ENCODE peak calls at places on chromosomes 12 and 14, in four cellular contexts. One of them, this sample, is unnamed.

GRCh38 chr12:32134144-32134888 is 27.7 kb downstream of the BICD1 start:
- DNase-seq in lung: no peak
- DNase-seq in ovary: no peak
- DNase-seq in A673: no peak
- DNase-seq in this sample: no peak

GRCh38 chr12:34396006-34396860 is 373.9 kb downstream of the ALG10 start:
- DNase-seq in lung: peak
- DNase-seq in ovary: peak
- DNase-seq in A673: no peak
- DNase-seq in this sample: no peak

GRCh38 chr12:29286081-29286800 is 94.7 kb downstream of the ERGIC2 start:
- DNase-seq in lung: no peak
- DNase-seq in ovary: no peak
- DNase-seq in A673: no peak
- DNase-seq in this sample: no peak

GRCh38 chr12:11561416-11561815 is 88.1 kb upstream of the ETV6 start:
- DNase-seq in lung: no peak
- DNase-seq in ovary: no peak
- DNase-seq in A673: no peak
- DNase-seq in this sample: no peak

GRCh38 chr14:64910847-64911495 is 3.3 kb upstream of the CHURC1 start:
- DNase-seq in lung: no peak
- DNase-seq in ovary: no peak
- DNase-seq in A673: peak
- DNase-seq in this sample: no peak

GRCh38 chr12:55664826-55665225 is 28.1 kb downstream of the OR10P1 start:
- DNase-seq in lung: no peak
- DNase-seq in ovary: no peak
- DNase-seq in A673: no peak
- DNase-seq in this sample: no peak

GRCh38 chr12:49200882-49201594 is 12.2 kb upstream of the TUBA1A start:
- DNase-seq in lung: no peak
- DNase-seq in ovary: no peak
- DNase-seq in A673: peak
- DNase-seq in this sample: no peak

GRCh38 chr12:44616385-44616784 is 259.7 kb downstream of the NELL2 start:
- DNase-seq in lung: no peak
- DNase-seq in ovary: no peak
- DNase-seq in A673: no peak
- DNase-seq in this sample: no peak

GRCh38 chr12:128069359-128069997 is 197.5 kb upstream of the TMEM132C start:
- DNase-seq in lung: no peak
- DNase-seq in ovary: no peak
- DNase-seq in A673: peak
- DNase-seq in this sample: no peak

GRCh38 chr12:49330032-49330619 is 6.9 kb downstream of the C1QL4 start:
- DNase-seq in lung: no peak
- DNase-seq in ovary: no peak
- DNase-seq in A673: no peak
- DNase-seq in this sample: no peak

GRCh38 chr12:100528471-100529139 is 44.9 kb upstream of the GAS2L3 start:
- DNase-seq in lung: no peak
- DNase-seq in ovary: no peak
- DNase-seq in A673: no peak
- DNase-seq in this sample: no peak

GRCh38 chr12:19692091-19692490 is 252.8 kb downstream of the AEBP2 start:
- DNase-seq in lung: no peak
- DNase-seq in ovary: no peak
- DNase-seq in A673: no peak
- DNase-seq in this sample: no peak

GRCh38 chr12:26493656-26494055 is 298.3 kb downstream of the SSPN start:
- DNase-seq in lung: no peak
- DNase-seq in ovary: no peak
- DNase-seq in A673: no peak
- DNase-seq in this sample: no peak

DNA sequence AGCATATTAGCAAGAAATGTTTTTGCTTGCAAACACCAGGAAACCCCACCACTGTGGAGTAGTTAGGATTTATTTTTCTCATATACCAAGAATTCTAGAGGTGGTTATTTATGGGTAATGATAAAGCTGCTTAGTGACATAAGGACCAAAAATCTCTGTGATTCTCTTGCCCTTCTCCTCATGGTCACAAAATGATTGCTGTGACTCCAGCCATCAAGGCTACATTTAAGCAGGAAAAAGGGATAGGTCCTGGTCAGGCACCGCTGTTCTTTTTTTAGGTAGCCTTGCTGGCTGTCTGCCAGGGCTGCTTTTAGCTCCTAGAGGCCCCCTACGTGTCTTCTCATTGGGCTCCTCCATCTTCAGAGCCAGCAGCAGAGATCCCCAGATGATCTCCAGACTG is 104.2 kb downstream of the AACS start:
- DNase-seq in lung: no peak
- DNase-seq in ovary: no peak
- DNase-seq in A673: no peak
- DNase-seq in this sample: no peak
- H3K27ac ChIP-seq in lung: no peak
- H3K27ac ChIP-seq in ovary: no peak
- H3K27ac ChIP-seq in A673: no peak
- H3K27ac ChIP-seq in this sample: no peak

DNA sequence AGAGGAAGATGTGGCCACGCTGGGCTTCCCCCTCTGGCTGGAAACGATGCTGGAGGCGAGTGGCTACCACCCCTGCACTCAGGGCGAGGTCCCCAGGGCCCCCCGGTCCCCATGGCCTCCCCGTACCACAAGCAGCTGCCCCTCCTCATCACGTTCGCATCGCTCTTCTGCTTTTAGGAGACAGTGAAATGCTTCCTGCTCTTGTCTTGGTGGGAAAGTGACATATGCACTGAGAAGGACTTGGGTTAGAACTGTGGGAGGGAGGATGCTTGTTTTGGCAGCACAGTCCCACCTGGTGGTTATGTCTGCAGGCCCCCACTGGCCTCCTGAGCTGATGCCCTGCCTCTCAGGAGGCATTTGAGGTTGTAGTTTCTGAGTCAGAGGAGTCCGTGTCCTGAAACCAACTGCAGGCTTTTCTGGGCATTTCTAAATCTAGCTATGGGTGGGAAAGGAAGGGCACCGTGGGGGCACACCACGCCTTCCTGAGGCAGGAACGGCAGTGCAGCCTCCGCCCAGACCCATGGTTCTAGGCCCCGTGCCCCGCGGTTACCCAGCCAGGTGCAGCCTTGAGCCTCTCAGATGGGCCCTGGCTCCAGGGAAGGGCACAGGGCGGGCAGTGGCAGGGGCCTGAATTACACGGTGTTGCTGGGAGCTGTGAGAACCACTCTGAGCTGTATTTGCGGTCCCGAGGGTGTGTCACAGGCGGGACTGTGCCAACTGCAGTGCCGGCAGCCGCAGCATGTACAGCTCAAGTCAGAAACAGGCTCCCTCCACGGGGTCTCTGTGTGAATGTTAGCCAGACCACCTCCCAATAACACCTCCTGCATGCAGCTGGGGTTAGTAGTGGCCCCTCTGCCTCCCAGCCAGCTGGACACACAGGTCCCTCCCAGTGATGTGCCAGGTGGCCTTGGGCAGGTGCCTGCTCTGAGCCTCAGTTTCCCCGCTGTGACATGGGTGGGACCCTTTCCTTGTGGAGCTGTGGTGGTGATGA is 139.5 kb downstream of the ADGRD1 start:
- DNase-seq in lung: no peak
- DNase-seq in ovary: peak
- DNase-seq in A673: no peak
- DNase-seq in this sample: no peak
- H3K27ac ChIP-seq in lung: no peak
- H3K27ac ChIP-seq in ovary: no peak
- H3K27ac ChIP-seq in A673: no peak
- H3K27ac ChIP-seq in this sample: no peak

GRCh38 chr12:108642899-108643654 is 9.4 kb upstream of the SELPLG start:
- DNase-seq in lung: no peak
- DNase-seq in ovary: no peak
- DNase-seq in A673: no peak
- DNase-seq in this sample: no peak

GRCh38 chr12:108640802-108641445 is 7.2 kb upstream of the SELPLG start:
- DNase-seq in lung: no peak
- DNase-seq in ovary: peak
- DNase-seq in A673: no peak
- DNase-seq in this sample: no peak

GRCh38 chr12:108641446-108642268 is 8.0 kb upstream of the SELPLG start:
- DNase-seq in lung: no peak
- DNase-seq in ovary: no peak
- DNase-seq in A673: no peak
- DNase-seq in this sample: no peak

GRCh38 chr12:108643941-108644742 is 10.4 kb upstream of the SELPLG start:
- DNase-seq in lung: peak
- DNase-seq in ovary: peak
- DNase-seq in A673: no peak
- DNase-seq in this sample: no peak

GRCh38 chr12:108642269-108642870 is 8.7 kb upstream of the SELPLG start:
- DNase-seq in lung: no peak
- DNase-seq in ovary: no peak
- DNase-seq in A673: no peak
- DNase-seq in this sample: no peak
- H3K27ac ChIP-seq in lung: peak
- H3K27ac ChIP-seq in ovary: no peak
- H3K27ac ChIP-seq in A673: no peak
- H3K27ac ChIP-seq in this sample: peak

DNA sequence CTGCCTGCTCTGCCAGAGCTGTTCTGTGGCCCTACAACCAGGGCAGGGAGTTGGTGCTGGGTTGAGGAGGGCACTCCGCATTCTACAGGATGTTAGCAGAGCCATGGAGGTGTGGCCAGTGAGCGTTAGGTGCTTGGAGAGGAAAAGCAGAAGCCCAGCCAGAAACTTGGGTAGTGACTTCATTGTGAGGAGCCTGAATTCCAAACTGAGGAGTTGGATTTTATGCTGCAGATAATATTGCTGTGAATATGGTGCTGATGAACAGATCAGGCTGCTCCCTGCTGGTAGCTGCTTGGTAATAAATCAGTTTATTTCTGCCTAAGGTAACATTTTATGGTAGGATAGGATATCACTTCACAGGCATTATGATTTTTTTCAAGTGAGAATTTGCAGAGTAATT is 7.1 kb upstream of the CCDC175 start:
- DNase-seq in lung: no peak
- DNase-seq in ovary: no peak
- DNase-seq in A673: peak
- DNase-seq in this sample: no peak
- H3K27ac ChIP-seq in lung: no peak
- H3K27ac ChIP-seq in ovary: no peak
- H3K27ac ChIP-seq in A673: no peak
- H3K27ac ChIP-seq in this sample: no peak

GRCh38 chr12:73514672-73515071 is 1023.0 kb upstream of the ATXN7L3B start:
- DNase-seq in lung: no peak
- DNase-seq in ovary: no peak
- DNase-seq in A673: peak
- DNase-seq in this sample: no peak

DNA sequence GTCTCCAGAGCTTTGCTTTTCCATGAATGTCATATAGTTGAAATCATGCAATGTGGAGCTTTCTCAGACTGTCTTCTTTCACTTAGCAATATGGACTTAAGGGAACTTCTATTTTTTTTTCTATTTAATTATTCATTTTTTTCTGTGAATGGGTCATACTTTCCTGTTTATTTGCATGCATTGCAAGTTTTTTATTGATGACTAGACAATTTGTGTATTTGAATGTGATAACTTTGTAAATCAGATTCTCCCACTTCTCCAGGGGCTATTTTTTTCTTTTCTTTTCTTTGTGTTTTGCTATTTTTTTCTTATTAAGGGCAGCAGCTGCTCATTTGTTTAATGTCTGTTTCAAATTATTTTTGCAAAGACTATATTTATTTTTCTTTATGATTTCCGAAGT is 1019.8 kb upstream of the ATXN7L3B start:
- DNase-seq in lung: no peak
- DNase-seq in ovary: no peak
- DNase-seq in A673: no peak
- DNase-seq in this sample: no peak
- H3K27ac ChIP-seq in lung: no peak
- H3K27ac ChIP-seq in ovary: no peak
- H3K27ac ChIP-seq in A673: no peak
- H3K27ac ChIP-seq in this sample: no peak

DNA sequence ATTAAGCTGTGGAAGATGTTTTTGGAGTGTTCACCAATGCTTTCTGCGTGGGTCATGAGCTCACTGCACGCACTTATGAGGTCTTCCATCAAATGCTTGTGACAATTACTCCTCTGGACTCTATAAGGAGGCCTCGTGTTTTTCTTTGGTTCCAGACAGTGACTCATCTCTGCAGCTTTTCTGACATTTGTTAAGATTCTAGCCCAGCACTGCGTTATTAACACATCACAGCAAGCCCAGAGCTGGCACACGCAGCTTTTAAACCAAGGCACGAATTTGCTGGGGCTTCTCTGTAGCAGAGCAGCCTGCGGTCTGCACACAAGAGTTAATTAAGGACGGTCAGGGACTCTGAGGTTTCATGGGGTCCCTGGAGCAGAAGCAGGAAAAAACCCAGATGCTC is 16.9 kb downstream of the MEG3 start:
- DNase-seq in lung: no peak
- DNase-seq in ovary: peak
- DNase-seq in A673: no peak
- DNase-seq in this sample: no peak
- H3K27ac ChIP-seq in lung: no peak
- H3K27ac ChIP-seq in ovary: peak
- H3K27ac ChIP-seq in A673: no peak
- H3K27ac ChIP-seq in this sample: no peak

GRCh38 chr12:113248046-113248825 is 27.0 kb downstream of the TPCN1 start:
- DNase-seq in lung: no peak
- DNase-seq in ovary: no peak
- DNase-seq in A673: no peak
- DNase-seq in this sample: no peak
- H3K27ac ChIP-seq in lung: no peak
- H3K27ac ChIP-seq in ovary: no peak
- H3K27ac ChIP-seq in A673: peak
- H3K27ac ChIP-seq in this sample: peak

GRCh38 chr14:70901218-70901772 is 6.0 kb upstream of the PCNX1 start:
- DNase-seq in lung: no peak
- DNase-seq in ovary: no peak
- DNase-seq in A673: no peak
- DNase-seq in this sample: no peak

GRCh38 chr14:70904376-70904775 is 2.9 kb upstream of the PCNX1 start:
- DNase-seq in lung: no peak
- DNase-seq in ovary: no peak
- DNase-seq in A673: peak
- DNase-seq in this sample: no peak

GRCh38 chr14:70905316-70905715 is 1.9 kb upstream of the PCNX1 start:
- DNase-seq in lung: no peak
- DNase-seq in ovary: peak
- DNase-seq in A673: peak
- DNase-seq in this sample: no peak

GRCh38 chr14:70898346-70898745 is 8.9 kb upstream of the PCNX1 start:
- DNase-seq in lung: no peak
- DNase-seq in ovary: no peak
- DNase-seq in A673: no peak
- DNase-seq in this sample: no peak

GRCh38 chr14:70902186-70902585 is 5.1 kb upstream of the PCNX1 start:
- DNase-seq in lung: no peak
- DNase-seq in ovary: no peak
- DNase-seq in A673: no peak
- DNase-seq in this sample: no peak
- H3K27ac ChIP-seq in lung: no peak
- H3K27ac ChIP-seq in ovary: no peak
- H3K27ac ChIP-seq in A673: no peak
- H3K27ac ChIP-seq in this sample: no peak

This sample was measured in substantia nigra.